ENCODE peak calls at places on chromosomes 6 and 20, in nine cellular contexts. One of them, this sample, is unnamed.

GRCh38 chr20:10179574-10180298 is 38.9 kb upstream of the SNAP25 start:
- DNase-seq in adrenal gland: no peak
- DNase-seq in choroid plexus epithelial cell: peak
- DNase-seq in GM12878: no peak
- DNase-seq in nephron progenitor cell: peak
- DNase-seq in AG08395: no peak
- DNase-seq in H4: no peak
- DNase-seq in heart right ventricle: no peak
- DNase-seq in omental fat pad: no peak
- DNase-seq in this sample: peak

GRCh38 chr6:158654498-158654897 is 4.6 kb downstream of the SYTL3 start:
- DNase-seq in choroid plexus epithelial cell: peak
- DNase-seq in nephron progenitor cell: no peak
- DNase-seq in GM12878: no peak
- DNase-seq in heart right ventricle: peak
- DNase-seq in AG08395: peak
- DNase-seq in H4: peak
- DNase-seq in adrenal gland: peak
- DNase-seq in omental fat pad: no peak
- DNase-seq in this sample: peak

GRCh38 chr20:32252189-32252588 is 25.3 kb upstream of the KIF3B start:
- DNase-seq in omental fat pad: no peak
- DNase-seq in heart right ventricle: no peak
- DNase-seq in GM12878: no peak
- DNase-seq in H4: no peak
- DNase-seq in nephron progenitor cell: no peak
- DNase-seq in adrenal gland: no peak
- DNase-seq in AG08395: no peak
- DNase-seq in choroid plexus epithelial cell: no peak
- DNase-seq in this sample: no peak

GRCh38 chr6:44234101-44235090 is 11.0 kb downstream of the SLC29A1 start:
- DNase-seq in omental fat pad: no peak
- DNase-seq in adrenal gland: peak
- DNase-seq in nephron progenitor cell: peak
- DNase-seq in H4: peak
- DNase-seq in heart right ventricle: peak
- DNase-seq in GM12878: no peak
- DNase-seq in choroid plexus epithelial cell: peak
- DNase-seq in AG08395: peak
- DNase-seq in this sample: peak

GRCh38 chr20:62769346-62770071 is 26.8 kb upstream of the MRGBP start:
- DNase-seq in GM12878: no peak
- DNase-seq in omental fat pad: no peak
- DNase-seq in adrenal gland: no peak
- DNase-seq in heart right ventricle: peak
- DNase-seq in choroid plexus epithelial cell: no peak
- DNase-seq in AG08395: no peak
- DNase-seq in H4: no peak
- DNase-seq in nephron progenitor cell: no peak
- DNase-seq in this sample: no peak

GRCh38 chr6:152854086-152854795 is 103.6 kb downstream of the VIP start:
- DNase-seq in GM12878: no peak
- DNase-seq in omental fat pad: no peak
- DNase-seq in adrenal gland: no peak
- DNase-seq in choroid plexus epithelial cell: no peak
- DNase-seq in AG08395: no peak
- DNase-seq in H4: no peak
- DNase-seq in nephron progenitor cell: no peak
- DNase-seq in heart right ventricle: no peak
- DNase-seq in this sample: no peak

GRCh38 chr6:6319947-6320811 is at the start of gene F13A1:
- DNase-seq in H4: no peak
- DNase-seq in heart right ventricle: peak
- DNase-seq in GM12878: no peak
- DNase-seq in nephron progenitor cell: peak
- DNase-seq in omental fat pad: no peak
- DNase-seq in choroid plexus epithelial cell: no peak
- DNase-seq in AG08395: no peak
- DNase-seq in adrenal gland: no peak
- DNase-seq in this sample: no peak

GRCh38 chr6:4577406-4577805 is 198.8 kb upstream of the CDYL start:
- DNase-seq in GM12878: no peak
- DNase-seq in H4: peak
- DNase-seq in choroid plexus epithelial cell: peak
- DNase-seq in heart right ventricle: no peak
- DNase-seq in AG08395: peak
- DNase-seq in adrenal gland: no peak
- DNase-seq in nephron progenitor cell: no peak
- DNase-seq in omental fat pad: no peak
- DNase-seq in this sample: peak

GRCh38 chr6:52509281-52510212 is 67.3 kb downstream of the TRAM2 start:
- DNase-seq in choroid plexus epithelial cell: no peak
- DNase-seq in adrenal gland: no peak
- DNase-seq in AG08395: peak
- DNase-seq in H4: no peak
- DNase-seq in GM12878: no peak
- DNase-seq in heart right ventricle: no peak
- DNase-seq in omental fat pad: no peak
- DNase-seq in nephron progenitor cell: no peak
- DNase-seq in this sample: peak

GRCh38 chr6:13762648-13763441 is 51.2 kb upstream of the RANBP9 start:
- DNase-seq in choroid plexus epithelial cell: peak
- DNase-seq in heart right ventricle: no peak
- DNase-seq in H4: peak
- DNase-seq in adrenal gland: no peak
- DNase-seq in nephron progenitor cell: no peak
- DNase-seq in omental fat pad: no peak
- DNase-seq in GM12878: peak
- DNase-seq in AG08395: peak
- DNase-seq in this sample: peak

GRCh38 chr6:4591218-4591617 is 185.0 kb upstream of the CDYL start:
- DNase-seq in GM12878: no peak
- DNase-seq in omental fat pad: no peak
- DNase-seq in choroid plexus epithelial cell: no peak
- DNase-seq in adrenal gland: no peak
- DNase-seq in heart right ventricle: no peak
- DNase-seq in AG08395: no peak
- DNase-seq in nephron progenitor cell: no peak
- DNase-seq in H4: no peak
- DNase-seq in this sample: no peak

GRCh38 chr6:100078509-100078908 is 84.5 kb upstream of the MCHR2 start:
- DNase-seq in heart right ventricle: no peak
- DNase-seq in choroid plexus epithelial cell: peak
- DNase-seq in nephron progenitor cell: peak
- DNase-seq in omental fat pad: no peak
- DNase-seq in adrenal gland: no peak
- DNase-seq in GM12878: no peak
- DNase-seq in H4: peak
- DNase-seq in AG08395: peak
- DNase-seq in this sample: peak

GRCh38 chr20:58246346-58246745 is 17.9 kb upstream of the ANKRD60 start:
- DNase-seq in nephron progenitor cell: no peak
- DNase-seq in GM12878: no peak
- DNase-seq in choroid plexus epithelial cell: peak
- DNase-seq in heart right ventricle: no peak
- DNase-seq in adrenal gland: no peak
- DNase-seq in omental fat pad: no peak
- DNase-seq in H4: peak
- DNase-seq in AG08395: no peak
- DNase-seq in this sample: peak

GRCh38 chr20:62685781-62686555 is 22.7 kb upstream of the NTSR1 start:
- DNase-seq in choroid plexus epithelial cell: no peak
- DNase-seq in heart right ventricle: peak
- DNase-seq in H4: no peak
- DNase-seq in omental fat pad: no peak
- DNase-seq in GM12878: no peak
- DNase-seq in adrenal gland: peak
- DNase-seq in nephron progenitor cell: peak
- DNase-seq in AG08395: no peak
- DNase-seq in this sample: no peak

GRCh38 chr6:14123331-14124105 is 5.9 kb downstream of the CD83 start:
- DNase-seq in nephron progenitor cell: no peak
- DNase-seq in choroid plexus epithelial cell: no peak
- DNase-seq in adrenal gland: no peak
- DNase-seq in AG08395: peak
- DNase-seq in omental fat pad: no peak
- DNase-seq in H4: no peak
- DNase-seq in GM12878: no peak
- DNase-seq in heart right ventricle: no peak
- DNase-seq in this sample: peak

GRCh38 chr6:75498862-75499261 is 5.3 kb upstream of the FILIP1 start:
- DNase-seq in omental fat pad: no peak
- DNase-seq in choroid plexus epithelial cell: no peak
- DNase-seq in H4: no peak
- DNase-seq in GM12878: no peak
- DNase-seq in AG08395: no peak
- DNase-seq in adrenal gland: no peak
- DNase-seq in heart right ventricle: no peak
- DNase-seq in nephron progenitor cell: no peak
- DNase-seq in this sample: no peak

GRCh38 chr6:69866351-69867074 is at the start of gene COL19A1:
- DNase-seq in adrenal gland: peak
- DNase-seq in AG08395: no peak
- DNase-seq in omental fat pad: no peak
- DNase-seq in GM12878: peak
- DNase-seq in heart right ventricle: peak
- DNase-seq in H4: no peak
- DNase-seq in nephron progenitor cell: peak
- DNase-seq in choroid plexus epithelial cell: peak
- DNase-seq in this sample: no peak

GRCh38 chr6:113654396-113654795 is 202.7 kb upstream of the MARCKS start:
- DNase-seq in omental fat pad: peak
- DNase-seq in adrenal gland: peak
- DNase-seq in GM12878: no peak
- DNase-seq in AG08395: peak
- DNase-seq in nephron progenitor cell: no peak
- DNase-seq in choroid plexus epithelial cell: no peak
- DNase-seq in heart right ventricle: peak
- DNase-seq in H4: peak
- DNase-seq in this sample: peak

GRCh38 chr20:21520702-21521595 is 7.1 kb upstream of the NKX2-2 start:
- DNase-seq in heart right ventricle: no peak
- DNase-seq in AG08395: no peak
- DNase-seq in adrenal gland: peak
- DNase-seq in H4: no peak
- DNase-seq in omental fat pad: no peak
- DNase-seq in GM12878: no peak
- DNase-seq in choroid plexus epithelial cell: peak
- DNase-seq in nephron progenitor cell: no peak
- DNase-seq in this sample: no peak

GRCh38 chr6:139699335-139699734 is 324.9 kb upstream of the CITED2 start:
- DNase-seq in nephron progenitor cell: no peak
- DNase-seq in AG08395: peak
- DNase-seq in adrenal gland: peak
- DNase-seq in choroid plexus epithelial cell: peak
- DNase-seq in H4: no peak
- DNase-seq in GM12878: no peak
- DNase-seq in omental fat pad: no peak
- DNase-seq in heart right ventricle: no peak
- DNase-seq in this sample: no peak

GRCh38 chr6:127069659-127070279 is 48.7 kb upstream of the RSPO3 start:
- DNase-seq in heart right ventricle: no peak
- DNase-seq in choroid plexus epithelial cell: peak
- DNase-seq in omental fat pad: no peak
- DNase-seq in AG08395: peak
- DNase-seq in adrenal gland: no peak
- DNase-seq in GM12878: no peak
- DNase-seq in nephron progenitor cell: no peak
- DNase-seq in H4: peak
- DNase-seq in this sample: peak

GRCh38 chr6:32194825-32195651 is 2.6 kb upstream of the GPSM3 start:
- DNase-seq in choroid plexus epithelial cell: peak
- DNase-seq in omental fat pad: no peak
- DNase-seq in AG08395: peak
- DNase-seq in adrenal gland: peak
- DNase-seq in heart right ventricle: no peak
- DNase-seq in nephron progenitor cell: no peak
- DNase-seq in GM12878: no peak
- DNase-seq in H4: peak
- DNase-seq in this sample: peak

GRCh38 chr6:16729183-16729696 is 32.0 kb downstream of the ATXN1 start:
- DNase-seq in adrenal gland: no peak
- DNase-seq in heart right ventricle: no peak
- DNase-seq in choroid plexus epithelial cell: peak
- DNase-seq in omental fat pad: no peak
- DNase-seq in nephron progenitor cell: no peak
- DNase-seq in AG08395: no peak
- DNase-seq in GM12878: no peak
- DNase-seq in H4: peak
- DNase-seq in this sample: peak

GRCh38 chr6:149052350-149053106 is 265.0 kb upstream of the TAB2 start:
- DNase-seq in H4: no peak
- DNase-seq in heart right ventricle: no peak
- DNase-seq in nephron progenitor cell: no peak
- DNase-seq in adrenal gland: no peak
- DNase-seq in omental fat pad: no peak
- DNase-seq in GM12878: no peak
- DNase-seq in choroid plexus epithelial cell: no peak
- DNase-seq in AG08395: no peak
- DNase-seq in this sample: no peak

GRCh38 chr6:154345811-154346210 is 10.8 kb downstream of the IPCEF1 start:
- DNase-seq in choroid plexus epithelial cell: no peak
- DNase-seq in adrenal gland: no peak
- DNase-seq in AG08395: no peak
- DNase-seq in GM12878: no peak
- DNase-seq in heart right ventricle: no peak
- DNase-seq in H4: peak
- DNase-seq in omental fat pad: no peak
- DNase-seq in nephron progenitor cell: no peak
- DNase-seq in this sample: no peak

GRCh38 chr20:53917145-53918009 is 153.0 kb downstream of the BCAS1 start:
- DNase-seq in AG08395: peak
- DNase-seq in heart right ventricle: peak
- DNase-seq in choroid plexus epithelial cell: peak
- DNase-seq in H4: peak
- DNase-seq in nephron progenitor cell: no peak
- DNase-seq in adrenal gland: peak
- DNase-seq in omental fat pad: no peak
- DNase-seq in GM12878: peak
- DNase-seq in this sample: peak

GRCh38 chr6:11434565-11435326 is 102.8 kb upstream of the TMEM170B start:
- DNase-seq in GM12878: no peak
- DNase-seq in AG08395: peak
- DNase-seq in adrenal gland: no peak
- DNase-seq in omental fat pad: no peak
- DNase-seq in choroid plexus epithelial cell: peak
- DNase-seq in H4: peak
- DNase-seq in nephron progenitor cell: no peak
- DNase-seq in heart right ventricle: no peak
- DNase-seq in this sample: peak

GRCh38 chr6:49550413-49551125 is at the start of gene C6orf141:
- DNase-seq in AG08395: no peak
- DNase-seq in heart right ventricle: no peak
- DNase-seq in adrenal gland: no peak
- DNase-seq in H4: no peak
- DNase-seq in choroid plexus epithelial cell: peak
- DNase-seq in omental fat pad: no peak
- DNase-seq in GM12878: no peak
- DNase-seq in nephron progenitor cell: peak
- DNase-seq in this sample: no peak

GRCh38 chr6:148166339-148166949 is 176.2 kb upstream of the SASH1 start:
- DNase-seq in H4: peak
- DNase-seq in choroid plexus epithelial cell: peak
- DNase-seq in GM12878: no peak
- DNase-seq in adrenal gland: no peak
- DNase-seq in heart right ventricle: no peak
- DNase-seq in omental fat pad: no peak
- DNase-seq in AG08395: peak
- DNase-seq in nephron progenitor cell: no peak
- DNase-seq in this sample: peak

GRCh38 chr20:47354710-47355488 is 1.6 kb downstream of the ZMYND8 start:
- DNase-seq in nephron progenitor cell: no peak
- DNase-seq in omental fat pad: no peak
- DNase-seq in AG08395: no peak
- DNase-seq in heart right ventricle: no peak
- DNase-seq in H4: no peak
- DNase-seq in adrenal gland: no peak
- DNase-seq in choroid plexus epithelial cell: peak
- DNase-seq in GM12878: no peak
- DNase-seq in this sample: no peak

GRCh38 chr6:39424831-39425230 is 102.3 kb upstream of the KCNK16 start:
- DNase-seq in adrenal gland: no peak
- DNase-seq in heart right ventricle: no peak
- DNase-seq in AG08395: no peak
- DNase-seq in nephron progenitor cell: no peak
- DNase-seq in H4: no peak
- DNase-seq in omental fat pad: no peak
- DNase-seq in GM12878: no peak
- DNase-seq in choroid plexus epithelial cell: no peak
- DNase-seq in this sample: no peak

This sample was measured in brain microvascular endothelial cell.